ENCODE peak calls at places on chromosome 22, in six cellular contexts. G is mesendoderm; Z is T follicular helper cell; X is ureter; T is activated T-helper 1 cell treated with anti-CD3 and anti-CD28 coated beads, Interleukin-2, amount 50 U/mL, for 16 hours; N is kidney tubule cell. W is an unnamed sample.

GRCh38 chr22:16925407-16925966 is 82.5 kb downstream of the GAB4 start:
- DNase-seq in T (no peak), N (no peak), Z (no peak), G (no peak), X (no peak), W (no peak)

GRCh38 chr22:29555065-29555644 is 1.6 kb upstream of the THOC5 start:
- DNase-seq in T (no peak), N (no peak), Z (no peak), G (no peak), X (no peak), W (no peak)

GRCh38 chr22:45983797-45984196 is 6.8 kb upstream of the WNT7B start:
- DNase-seq in T (no peak), N (no peak), Z (no peak), G (no peak), X (no peak), W (no peak)

GRCh38 chr22:39408807-39409206 is 9.2 kb downstream of the TAB1 start:
- DNase-seq in N (no peak), T (no peak), Z (no peak), X (no peak), G (no peak), W (no peak)

GRCh38 chr22:41841085-41841712 is 8.3 kb downstream of the SREBF2 start:
- DNase-seq in N (no peak), Z (no peak), G (no peak), T (no peak), X (no peak), W (no peak)

GRCh38 chr22:25689631-25690030 is 52.4 kb upstream of the MYO18B start:
- DNase-seq in X (no peak), N (no peak), T (no peak), Z (no peak), G (no peak), W (no peak)

GRCh38 chr22:27510024-27510423 is 291.5 kb downstream of the MN1 start:
- DNase-seq in G (no peak), X (no peak), T (no peak), N (no peak), Z (no peak), W (no peak)

GRCh38 chr22:48380016-48380665 is 1447.5 kb downstream of the BRD1 start:
- DNase-seq in X (no peak), Z (no peak), G (no peak), N (no peak), T (no peak), W (no peak)

GRCh38 chr22:19723990-19724827 is 870 bp downstream of the GP1BB start:
- DNase-seq in Z (no peak), T (no peak), G (peak), N (peak), X (no peak), W (no peak)

GRCh38 chr22:48561676-48562075 is 1266.0 kb downstream of the BRD1 start:
- DNase-seq in T (no peak), X (no peak), Z (no peak), N (no peak), G (no peak), W (no peak)

GRCh38 chr22:21791635-21792625 is 56.3 kb upstream of the YPEL1 start:
- DNase-seq in T (no peak), Z (no peak), X (no peak), N (no peak), G (no peak), W (no peak)

GRCh38 chr22:38071421-38072321 is 12.3 kb downstream of the SLC16A8 start:
- DNase-seq in G (no peak), X (no peak), T (no peak), Z (no peak), N (no peak), W (no peak)

GRCh38 chr22:30701872-30702271 is 7.2 kb downstream of the OSBP2 start:
- DNase-seq in N (peak), Z (no peak), T (no peak), X (no peak), G (no peak), W (no peak)

W was measured in SJCRH30.